ENCODE peak calls at places on chromosomes 16 and 17, in four cellular contexts. E, G, W and C are unnamed samples.

GRCh38 chr17:14297161-14297851 is 3.6 kb upstream of the HS3ST3B1 start:
- DNase-seq in E (no peak), G (peak; percentile 55), W (no peak), C (no peak)

GRCh38 chr17:14701901-14702300 is 401.0 kb downstream of the HS3ST3B1 start:
- DNase-seq in E (no peak), G (no peak), W (no peak), C (no peak)

GRCh38 chr17:30347488-30347887 is 13.6 kb upstream of the TMIGD1 start:
- DNase-seq in E (no peak), G (no peak), W (no peak), C (no peak)

GRCh38 chr17:50892101-50892776 is 26.1 kb upstream of the TOB1 start:
- DNase-seq in E (no peak), G (no peak), W (no peak), C (no peak)

GRCh38 chr16:35391328-35391727 is 1931.9 kb downstream of the TP53TG3F start:
- DNase-seq in E (no peak), G (peak; percentile 16), W (peak; percentile 41), C (no peak)

GRCh38 chr17:35372846-35373531 is 432 bp downstream of the SLFN11 start:
- DNase-seq in E (peak; percentile 65), G (peak; percentile 20), W (no peak), C (peak; percentile 20)

GRCh38 chr17:40352779-40353394 is 11.7 kb downstream of the GJD3 start:
- DNase-seq in E (no peak), G (no peak), W (no peak), C (no peak)

GRCh38 chr16:72298947-72299346 is 127.0 kb upstream of the PMFBP1 start:
- DNase-seq in E (no peak), G (no peak), W (no peak), C (no peak)

GRCh38 chr17:19410875-19411291 is at the start of gene RNF112:
- DNase-seq in E (no peak), G (peak; percentile 45), W (no peak), C (no peak)

GRCh38 chr17:4017377-4017776 is 53.1 kb upstream of the ATP2A3 start:
- DNase-seq in E (no peak), G (no peak), W (no peak), C (no peak)

GRCh38 chr16:15790458-15790857 is 66.4 kb downstream of the MYH11 start:
- DNase-seq in E (no peak), G (no peak), W (no peak), C (no peak)

GRCh38 chr16:9408297-9408696 is 316.9 kb downstream of the HAPSTR1 start:
- DNase-seq in E (no peak), G (no peak), W (no peak), C (no peak)

GRCh38 chr17:50035421-50035879 is 20.5 kb upstream of the ITGA3 start:
- DNase-seq in E (no peak), G (no peak), W (no peak), C (no peak)

GRCh38 chr17:69141802-69142472 is at the start of gene ABCA6:
- DNase-seq in E (no peak), G (no peak), W (no peak), C (no peak)

GRCh38 chr17:73645050-73645871 is 1.0 kb upstream of the SDK2 start:
- DNase-seq in E (peak; percentile 56), G (peak; percentile 38), W (peak; percentile 50), C (no peak)

GRCh38 chr16:84813141-84813933 is 6.4 kb upstream of the CRISPLD2 start:
- DNase-seq in E (no peak), G (no peak), W (no peak), C (no peak)

GRCh38 chr16:54107803-54108202 is 178.8 kb downstream of the IRX3 start:
- DNase-seq in E (no peak), G (no peak), W (no peak), C (no peak)

GRCh38 chr16:70781800-70782199 is 19.2 kb downstream of the VAC14 start:
- DNase-seq in E (no peak), G (no peak), W (no peak), C (no peak)
- H3K36me3 ChIP-seq in E (peaks cover 79% of the 10 kb centered on the region), G (peaks cover 77% of the 10 kb centered on the region), W (peaks cover 98% of the 10 kb centered on the region), C (peaks cover 92% of the 10 kb centered on the region)

DNA sequence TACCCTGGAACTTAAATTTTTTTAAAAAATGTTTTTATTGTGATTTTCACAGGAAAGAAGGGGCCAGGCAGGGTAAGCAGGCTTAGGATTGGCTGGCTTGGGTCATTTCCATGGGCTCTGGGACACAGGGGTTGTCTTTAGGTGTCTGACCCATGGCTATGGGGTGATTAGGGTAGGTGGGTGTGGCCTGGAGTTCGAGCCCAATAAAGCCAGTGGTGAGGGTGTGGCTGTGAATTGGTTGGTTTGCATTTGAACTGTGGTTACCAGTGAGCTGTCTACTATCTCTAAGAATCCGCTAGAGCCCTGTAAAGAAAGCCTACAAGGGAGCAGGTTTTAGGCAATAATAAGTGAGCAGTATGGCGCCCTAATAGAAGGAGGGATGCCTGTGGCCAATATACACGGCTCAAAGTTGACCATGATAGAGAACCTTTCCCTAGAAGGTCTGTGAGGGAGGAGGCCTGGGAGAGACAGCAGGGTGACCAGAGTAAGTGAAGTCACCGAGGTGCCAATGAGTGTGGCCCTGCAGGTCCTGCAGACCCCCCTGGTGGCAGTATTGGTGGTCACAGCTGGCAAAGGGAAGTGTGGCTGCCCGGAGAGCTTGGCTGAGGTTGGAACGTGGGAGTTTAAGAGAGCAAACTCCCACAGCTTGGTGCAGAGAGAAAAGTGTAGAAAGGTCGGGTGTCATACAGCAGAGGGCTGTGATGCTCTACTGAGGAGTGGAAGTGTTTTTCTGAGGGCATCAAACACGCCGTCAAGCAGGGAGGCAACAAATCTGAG is 454.0 kb downstream of the WWOX start:
- DNase-seq in E (no peak), G (no peak), W (no peak), C (no peak)
- H3K4me1 ChIP-seq in E (peaks cover 21% of the 10 kb centered on the region), G (no peaks in the 10 kb centered on the region), W (no peaks in the 10 kb centered on the region), C (no peaks in the 10 kb centered on the region)

DNA sequence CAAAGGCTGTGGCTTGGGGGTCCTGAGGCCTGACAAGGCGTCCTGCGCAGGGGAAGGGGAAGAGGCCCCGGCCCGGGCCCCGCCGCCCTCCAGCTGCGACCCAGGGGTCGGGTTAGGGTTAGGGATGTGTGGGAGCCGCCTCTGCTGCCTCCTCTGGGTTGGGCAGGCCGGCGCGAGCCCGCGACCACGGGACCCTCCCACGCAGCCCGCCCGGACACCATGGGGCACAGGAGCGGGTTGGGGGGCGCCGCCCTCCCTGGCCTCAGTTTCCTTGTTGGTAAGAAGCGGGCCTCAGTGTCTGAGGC is 386 bp downstream of the CIAO3 start:
- DNase-seq in E (no peak), G (no peak), W (no peak), C (no peak)
- H3K27ac ChIP-seq in E (peak overlapping the region; percentile 54), G (peak overlapping the region; percentile 77), W (peak overlapping the region; percentile 97), C (peak overlapping the region; percentile 83)

DNA sequence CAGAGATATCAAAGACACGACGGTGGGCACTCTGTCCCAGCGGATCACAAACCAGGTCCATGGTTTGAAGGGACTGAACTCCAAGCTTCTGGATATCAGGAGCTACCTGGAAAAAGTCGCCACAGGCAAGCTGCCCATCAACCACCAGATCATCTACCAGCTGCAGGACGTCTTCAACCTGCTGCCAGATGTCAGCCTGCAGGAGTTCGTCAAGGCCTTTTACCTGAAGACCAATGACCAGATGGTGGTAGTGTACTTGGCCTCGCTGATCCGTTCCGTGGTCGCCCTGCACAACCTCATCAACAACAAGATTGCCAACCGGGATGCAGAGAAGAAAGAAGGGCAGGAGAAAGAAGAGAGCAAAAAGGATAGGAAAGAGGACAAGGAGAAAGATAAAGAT is 8.7 kb downstream of the PSMD7 start:
- DNase-seq in E (no peak), G (no peak), W (no peak), C (no peak)
- H3K36me3 ChIP-seq in E (peaks cover 65% of the 10 kb centered on the region), G (peaks cover 79% of the 10 kb centered on the region), W (peaks cover 82% of the 10 kb centered on the region), C (peaks cover 72% of the 10 kb centered on the region)

GRCh38 chr17:2644971-2645370 is 51.5 kb downstream of the PAFAH1B1 start:
- DNase-seq in E (no peak), G (no peak), W (no peak), C (no peak)

GRCh38 chr17:2647961-2648360 is 54.5 kb downstream of the PAFAH1B1 start:
- DNase-seq in E (no peak), G (no peak), W (no peak), C (no peak)

DNA sequence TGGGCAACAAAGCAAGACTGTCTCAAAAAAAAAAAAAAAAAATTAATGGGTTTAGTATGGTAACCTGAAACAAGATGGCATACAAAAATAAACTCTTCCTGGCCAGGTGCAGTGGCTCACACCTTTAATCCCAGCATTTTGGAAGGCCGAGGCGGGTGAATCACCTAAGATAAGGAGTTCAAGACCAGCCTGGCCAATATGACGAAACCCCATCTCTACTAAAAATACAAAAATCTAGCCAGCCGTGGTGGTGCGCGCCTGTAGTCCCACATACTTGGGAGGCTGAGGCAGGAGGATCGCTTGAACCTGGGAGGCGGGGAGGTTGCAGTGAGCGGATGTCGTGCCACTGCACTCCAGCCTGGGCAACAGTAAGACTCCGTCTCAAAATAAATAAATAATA is 55.7 kb downstream of the PAFAH1B1 start:
- DNase-seq in E (no peak), G (no peak), W (no peak), C (no peak)
- H3K4me1 ChIP-seq in E (no peaks in the 10 kb centered on the region), G (peaks cover 13% of the 10 kb centered on the region), W (no peaks in the 10 kb centered on the region), C (no peaks in the 10 kb centered on the region)